ENCODE peak calls at places on chromosomes 12 and 14, in six cellular contexts. One of them, this sample, is unnamed.

GRCh38 chr14:53855574-53855973 is 101.1 kb downstream of the BMP4 start:
- DNase-seq in GM12878: no peak
- DNase-seq in GM12891: no peak
- DNase-seq in HepG2: peak
- DNase-seq in K562: no peak
- DNase-seq in H1: no peak
- DNase-seq in this sample: no peak

GRCh38 chr12:115341442-115341841 is 657.5 kb upstream of the TBX3 start:
- DNase-seq in GM12878: no peak
- DNase-seq in GM12891: no peak
- DNase-seq in HepG2: no peak
- DNase-seq in K562: no peak
- DNase-seq in H1: no peak
- DNase-seq in this sample: no peak

GRCh38 chr12:111033281-111034147 is 113.1 kb upstream of the MYL2 start:
- DNase-seq in GM12878: no peak
- DNase-seq in GM12891: no peak
- DNase-seq in HepG2: no peak
- DNase-seq in K562: no peak
- DNase-seq in H1: peak
- DNase-seq in this sample: no peak

GRCh38 chr12:119229837-119230236 is 51.1 kb downstream of the HSPB8 start:
- DNase-seq in GM12878: no peak
- DNase-seq in GM12891: no peak
- DNase-seq in HepG2: peak
- DNase-seq in K562: peak
- DNase-seq in H1: no peak
- DNase-seq in this sample: no peak

GRCh38 chr12:4486049-4486699 is 40.6 kb upstream of the FGF6 start:
- DNase-seq in GM12878: no peak
- DNase-seq in GM12891: no peak
- DNase-seq in HepG2: peak
- DNase-seq in K562: no peak
- DNase-seq in H1: no peak
- DNase-seq in this sample: no peak

GRCh38 chr12:13071305-13072280 is 27.4 kb downstream of the FAM234B start:
- DNase-seq in GM12878: no peak
- DNase-seq in GM12891: no peak
- DNase-seq in HepG2: no peak
- DNase-seq in K562: peak
- DNase-seq in H1: no peak
- DNase-seq in this sample: no peak

GRCh38 chr14:68359862-68360552 is 432.9 kb downstream of the ZFP36L1 start:
- DNase-seq in GM12878: no peak
- DNase-seq in GM12891: no peak
- DNase-seq in HepG2: no peak
- DNase-seq in K562: peak
- DNase-seq in H1: no peak
- DNase-seq in this sample: no peak

GRCh38 chr12:3214508-3215365 is 137.6 kb downstream of the TSPAN9 start:
- DNase-seq in GM12878: no peak
- DNase-seq in GM12891: no peak
- DNase-seq in HepG2: no peak
- DNase-seq in K562: no peak
- DNase-seq in H1: no peak
- DNase-seq in this sample: no peak

GRCh38 chr12:81499809-81500208 is 259.3 kb downstream of the PPFIA2 start:
- DNase-seq in GM12878: no peak
- DNase-seq in GM12891: no peak
- DNase-seq in HepG2: no peak
- DNase-seq in K562: no peak
- DNase-seq in H1: no peak
- DNase-seq in this sample: no peak

GRCh38 chr12:127284021-127284420 is 982.9 kb upstream of the TMEM132C start:
- DNase-seq in GM12878: no peak
- DNase-seq in GM12891: no peak
- DNase-seq in HepG2: no peak
- DNase-seq in K562: no peak
- DNase-seq in H1: no peak
- DNase-seq in this sample: no peak

GRCh38 chr12:29505078-29505477 is 7.6 kb upstream of the OVCH1 start:
- DNase-seq in GM12878: no peak
- DNase-seq in GM12891: no peak
- DNase-seq in HepG2: no peak
- DNase-seq in K562: no peak
- DNase-seq in H1: no peak
- DNase-seq in this sample: no peak

GRCh38 chr12:93776581-93777018 is 99.4 kb downstream of the CRADD start:
- DNase-seq in GM12878: no peak
- DNase-seq in GM12891: no peak
- DNase-seq in HepG2: no peak
- DNase-seq in K562: no peak
- DNase-seq in H1: no peak
- DNase-seq in this sample: no peak

GRCh38 chr14:79534703-79535353 is 676.5 kb downstream of the DIO2 start:
- DNase-seq in GM12878: no peak
- DNase-seq in GM12891: no peak
- DNase-seq in HepG2: no peak
- DNase-seq in K562: no peak
- DNase-seq in H1: no peak
- DNase-seq in this sample: no peak

GRCh38 chr12:3418609-3419469 is 72.2 kb upstream of the PRMT8 start:
- DNase-seq in GM12878: no peak
- DNase-seq in GM12891: no peak
- DNase-seq in HepG2: no peak
- DNase-seq in K562: no peak
- DNase-seq in H1: no peak
- DNase-seq in this sample: no peak

GRCh38 chr12:6370994-6371754 is 4.2 kb downstream of the SCNN1A start:
- DNase-seq in GM12878: peak
- DNase-seq in GM12891: no peak
- DNase-seq in HepG2: peak
- DNase-seq in K562: peak
- DNase-seq in H1: peak
- DNase-seq in this sample: no peak

GRCh38 chr12:69821032-69821431 is 4.0 kb upstream of the MYRFL start:
- DNase-seq in GM12878: no peak
- DNase-seq in GM12891: no peak
- DNase-seq in HepG2: no peak
- DNase-seq in K562: no peak
- DNase-seq in H1: no peak
- DNase-seq in this sample: no peak

GRCh38 chr12:49233842-49234526 is 30.9 kb upstream of the TUBA1C start:
- DNase-seq in GM12878: peak
- DNase-seq in GM12891: no peak
- DNase-seq in HepG2: no peak
- DNase-seq in K562: peak
- DNase-seq in H1: no peak
- DNase-seq in this sample: no peak

GRCh38 chr12:29831173-29831572 is 47.4 kb upstream of the TMTC1 start:
- DNase-seq in GM12878: no peak
- DNase-seq in GM12891: no peak
- DNase-seq in HepG2: no peak
- DNase-seq in K562: no peak
- DNase-seq in H1: no peak
- DNase-seq in this sample: no peak

GRCh38 chr12:99427104-99427503 is 220.4 kb upstream of the GARIN6 start:
- DNase-seq in GM12878: no peak
- DNase-seq in GM12891: no peak
- DNase-seq in HepG2: no peak
- DNase-seq in K562: no peak
- DNase-seq in H1: no peak
- DNase-seq in this sample: no peak

DNA sequence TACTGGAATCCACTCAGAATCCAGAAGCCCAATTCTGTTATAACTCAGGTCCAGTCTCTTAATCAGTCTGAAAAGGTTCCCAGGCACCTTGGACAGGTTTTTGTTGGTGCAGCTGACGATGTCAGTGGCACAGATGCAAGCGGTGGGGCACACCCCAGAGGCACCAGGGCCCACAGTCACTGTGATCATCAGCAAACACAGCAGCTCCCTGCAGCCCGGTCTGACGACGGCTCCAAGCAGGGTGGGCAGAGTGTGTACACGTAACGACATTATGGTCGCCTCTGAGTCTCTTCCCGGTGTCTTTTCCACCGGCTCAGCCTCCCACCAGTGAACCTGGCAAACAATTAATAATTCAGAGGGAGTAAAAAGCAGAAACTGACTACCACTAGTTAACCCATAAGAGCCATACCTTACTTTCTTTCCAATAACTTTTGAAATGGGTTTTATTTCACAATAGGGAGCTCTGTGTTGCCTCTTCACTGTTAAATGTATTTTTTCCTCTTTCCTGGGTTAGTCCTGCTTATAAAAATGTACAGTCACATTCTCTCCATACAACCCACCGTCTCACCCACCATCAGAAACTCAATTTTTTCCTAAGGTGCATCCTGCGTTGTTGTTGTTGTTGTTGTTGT is 572 bp upstream of the PCED1B start:
- DNase-seq in GM12878: no peak
- DNase-seq in GM12891: no peak
- DNase-seq in HepG2: no peak
- DNase-seq in K562: peak
- DNase-seq in H1: no peak
- DNase-seq in this sample: no peak
- TF ChIP-seq POLR2A in GM12878: no peak
- TF ChIP-seq POLR2A in GM12891: no peak
- TF ChIP-seq POLR2A in HepG2: no peak
- TF ChIP-seq POLR2A in K562: no peak
- TF ChIP-seq POLR2A in H1: no peak
- TF ChIP-seq POLR2A in this sample: no peak

DNA sequence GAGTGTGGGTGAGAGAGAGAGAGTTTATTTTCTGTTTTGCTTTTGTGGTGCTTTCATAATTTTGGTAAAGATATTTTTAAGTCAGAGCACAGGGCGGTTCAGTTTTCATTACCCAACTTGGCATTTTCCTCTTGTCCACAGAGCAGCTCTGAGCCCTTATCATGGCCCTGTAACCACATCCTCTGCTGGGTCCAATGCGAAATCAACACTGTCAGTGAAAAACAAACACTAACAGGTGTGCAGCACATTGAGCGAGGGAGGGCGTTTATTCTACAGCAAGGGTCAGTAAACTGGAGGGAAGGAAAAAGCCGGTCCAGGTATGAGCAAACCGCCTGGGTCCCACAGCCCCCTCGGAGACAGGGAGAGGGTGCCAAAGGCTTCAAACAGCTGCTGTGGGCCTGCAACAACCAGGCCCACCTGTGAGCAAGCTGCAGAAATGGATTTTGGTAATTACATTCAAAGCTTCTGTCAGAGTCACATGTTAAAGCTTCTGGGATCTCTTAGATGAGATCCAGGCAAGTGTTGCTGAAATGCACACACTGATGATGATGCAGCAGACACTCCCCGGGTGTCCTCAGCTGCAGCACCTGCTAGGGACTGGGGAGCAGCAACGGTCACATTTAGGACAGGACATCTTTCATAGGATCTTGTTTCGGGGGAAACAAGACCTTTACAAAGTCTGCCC is 132.7 kb upstream of the DYRK2 start:
- DNase-seq in GM12878: peak
- DNase-seq in GM12891: no peak
- DNase-seq in HepG2: no peak
- DNase-seq in K562: no peak
- DNase-seq in H1: no peak
- DNase-seq in this sample: peak
- TF ChIP-seq TAF1 in GM12878: no peak
- TF ChIP-seq TAF1 in GM12891: no peak
- TF ChIP-seq TAF1 in HepG2: no peak
- TF ChIP-seq TAF1 in K562: no peak
- TF ChIP-seq TAF1 in H1: no peak
- TF ChIP-seq TAF1 in this sample: no peak

GRCh38 chr14:55071870-55072640 is 20.6 kb downstream of the MAPK1IP1L start:
- DNase-seq in GM12878: peak
- DNase-seq in GM12891: no peak
- DNase-seq in HepG2: no peak
- DNase-seq in K562: no peak
- DNase-seq in H1: no peak
- DNase-seq in this sample: no peak
- TF ChIP-seq POLR2A in GM12878: peak
- TF ChIP-seq POLR2A in GM12891: no peak
- TF ChIP-seq POLR2A in HepG2: no peak
- TF ChIP-seq POLR2A in K562: no peak
- TF ChIP-seq POLR2A in H1: no peak
- TF ChIP-seq POLR2A in this sample: peak

GRCh38 chr14:99879401-99880295 is 86.4 kb downstream of the EML1 start:
- DNase-seq in GM12878: no peak
- DNase-seq in GM12891: no peak
- DNase-seq in HepG2: no peak
- DNase-seq in K562: no peak
- DNase-seq in H1: no peak
- DNase-seq in this sample: no peak
- TF ChIP-seq TAF1 in GM12878: no peak
- TF ChIP-seq TAF1 in GM12891: no peak
- TF ChIP-seq TAF1 in HepG2: no peak
- TF ChIP-seq TAF1 in K562: no peak
- TF ChIP-seq TAF1 in H1: no peak
- TF ChIP-seq TAF1 in this sample: no peak